ENCODE peak calls at places on chromosome 4, in four cellular contexts. One of them, this sample, is unnamed.

GRCh38 chr4:58166496-58166895 is 1056.3 kb upstream of the IGFBP7 start:
- DNase-seq in IMR-90: no peak
- DNase-seq in H1: no peak
- DNase-seq in H9: no peak
- DNase-seq in this sample: no peak

GRCh38 chr4:128718793-128719192 is 90.7 kb upstream of the JADE1 start:
- DNase-seq in IMR-90: peak; percentile 75
- DNase-seq in H1: no peak
- DNase-seq in H9: no peak
- DNase-seq in this sample: peak; percentile 57

GRCh38 chr4:65983062-65983461 is 312.8 kb upstream of the EPHA5 start:
- DNase-seq in IMR-90: no peak
- DNase-seq in H9: no peak
- DNase-seq in H1: no peak
- DNase-seq in this sample: no peak

GRCh38 chr4:111854494-111855087 is 290.7 kb upstream of the FAM241A start:
- DNase-seq in H9: no peak
- DNase-seq in IMR-90: peak; percentile 30
- DNase-seq in H1: no peak
- DNase-seq in this sample: peak; percentile 44

GRCh38 chr4:38752393-38752961 is 30.3 kb downstream of the TLR10 start:
- DNase-seq in IMR-90: peak; percentile 66
- DNase-seq in H9: no peak
- DNase-seq in H1: no peak
- DNase-seq in this sample: peak; percentile 21

GRCh38 chr4:6316461-6317003 is 46.9 kb downstream of the WFS1 start:
- DNase-seq in H1: no peak
- DNase-seq in H9: no peak
- DNase-seq in IMR-90: no peak
- DNase-seq in this sample: no peak

GRCh38 chr4:163688856-163689255 is 194.4 kb downstream of the TMA16 start:
- DNase-seq in H1: no peak
- DNase-seq in H9: no peak
- DNase-seq in IMR-90: no peak
- DNase-seq in this sample: no peak

GRCh38 chr4:116603096-116603495 is 482.3 kb downstream of the TRAM1L1 start:
- DNase-seq in IMR-90: no peak
- DNase-seq in H1: no peak
- DNase-seq in H9: no peak
- DNase-seq in this sample: peak; percentile 65

GRCh38 chr4:56874918-56875317 is 32.8 kb upstream of the REST start:
- DNase-seq in IMR-90: no peak
- DNase-seq in H9: no peak
- DNase-seq in H1: no peak
- DNase-seq in this sample: no peak

GRCh38 chr4:113699772-113700171 is 61.8 kb downstream of the CAMK2D start:
- DNase-seq in H9: no peak
- DNase-seq in IMR-90: peak; percentile 76
- DNase-seq in H1: no peak
- DNase-seq in this sample: no peak

GRCh38 chr4:40954119-40954668 is 204.4 kb downstream of the NSUN7 start:
- DNase-seq in IMR-90: no peak
- DNase-seq in H9: no peak
- DNase-seq in H1: no peak
- DNase-seq in this sample: no peak

GRCh38 chr4:93436000-93436626 is 392.4 kb upstream of the ATOH1 start:
- DNase-seq in IMR-90: no peak
- DNase-seq in H9: no peak
- DNase-seq in H1: no peak
- DNase-seq in this sample: peak; percentile 4
- H2BK120ac ChIP-seq in IMR-90: no peak overlapping the region
- H2BK120ac ChIP-seq in H9: no peak overlapping the region
- H2BK120ac ChIP-seq in H1: no peak overlapping the region
- H2BK120ac ChIP-seq in this sample: no peak overlapping the region

DNA sequence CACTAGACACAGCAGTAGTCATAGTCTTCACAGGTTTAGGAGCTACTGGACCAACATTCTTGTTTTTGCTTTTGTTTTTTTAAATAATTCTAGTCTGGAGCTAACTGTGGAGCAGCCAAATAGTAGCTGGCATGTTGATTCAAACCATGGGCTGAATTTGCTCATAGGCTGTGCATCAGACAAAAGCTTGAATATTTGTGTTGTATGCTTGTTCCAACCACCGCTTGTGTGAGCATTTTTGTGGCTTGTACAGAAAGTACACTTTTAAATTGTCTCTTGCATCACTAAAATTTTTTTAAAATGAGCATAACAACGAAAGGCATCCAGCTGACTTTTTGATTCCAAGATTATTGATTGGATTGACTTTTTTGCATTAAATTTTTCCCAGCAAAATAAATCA is 39.6 kb downstream of the CCNI start:
- DNase-seq in IMR-90: peak; percentile 94
- DNase-seq in H1: no peak
- DNase-seq in H9: no peak
- DNase-seq in this sample: no peak
- H3K56ac ChIP-seq in IMR-90: peak overlapping the region; percentile 27
- H3K56ac ChIP-seq in H1: no peak overlapping the region
- H3K56ac ChIP-seq in H9: no peak overlapping the region
- H3K56ac ChIP-seq in this sample: no peak overlapping the region

GRCh38 chr4:82045267-82045666 is 328.5 kb downstream of the HNRNPD start:
- DNase-seq in H9: no peak
- DNase-seq in IMR-90: no peak
- DNase-seq in H1: no peak
- DNase-seq in this sample: no peak

GRCh38 chr4:82050806-82051205 is 323.0 kb downstream of the HNRNPD start:
- DNase-seq in H1: no peak
- DNase-seq in IMR-90: no peak
- DNase-seq in H9: no peak
- DNase-seq in this sample: no peak

GRCh38 chr4:82047731-82048130 is 326.1 kb downstream of the HNRNPD start:
- DNase-seq in IMR-90: no peak
- DNase-seq in H1: no peak
- DNase-seq in H9: no peak
- DNase-seq in this sample: no peak

GRCh38 chr4:82046796-82047195 is 327.0 kb downstream of the HNRNPD start:
- DNase-seq in H1: no peak
- DNase-seq in IMR-90: no peak
- DNase-seq in H9: no peak
- DNase-seq in this sample: no peak

GRCh38 chr4:82049294-82049693 is 324.5 kb downstream of the HNRNPD start:
- DNase-seq in H1: no peak
- DNase-seq in H9: no peak
- DNase-seq in IMR-90: no peak
- DNase-seq in this sample: no peak
- H3K27me3 ChIP-seq in H1: peaks cover 1% of the 10 kb centered on the region
- H3K27me3 ChIP-seq in H9: no peaks in the 10 kb centered on the region
- H3K27me3 ChIP-seq in IMR-90: peaks cover 8% of the 10 kb centered on the region
- H3K27me3 ChIP-seq in this sample: no peaks in the 10 kb centered on the region

GRCh38 chr4:1855334-1856070 is 454 bp downstream of the LETM1 start:
- DNase-seq in IMR-90: no peak
- DNase-seq in H1: no peak
- DNase-seq in H9: no peak
- DNase-seq in this sample: no peak
- H2BK120ac ChIP-seq in IMR-90: no peak overlapping the region
- H2BK120ac ChIP-seq in H1: no peak overlapping the region
- H2BK120ac ChIP-seq in H9: no peak overlapping the region
- H2BK120ac ChIP-seq in this sample: no peak overlapping the region

DNA sequence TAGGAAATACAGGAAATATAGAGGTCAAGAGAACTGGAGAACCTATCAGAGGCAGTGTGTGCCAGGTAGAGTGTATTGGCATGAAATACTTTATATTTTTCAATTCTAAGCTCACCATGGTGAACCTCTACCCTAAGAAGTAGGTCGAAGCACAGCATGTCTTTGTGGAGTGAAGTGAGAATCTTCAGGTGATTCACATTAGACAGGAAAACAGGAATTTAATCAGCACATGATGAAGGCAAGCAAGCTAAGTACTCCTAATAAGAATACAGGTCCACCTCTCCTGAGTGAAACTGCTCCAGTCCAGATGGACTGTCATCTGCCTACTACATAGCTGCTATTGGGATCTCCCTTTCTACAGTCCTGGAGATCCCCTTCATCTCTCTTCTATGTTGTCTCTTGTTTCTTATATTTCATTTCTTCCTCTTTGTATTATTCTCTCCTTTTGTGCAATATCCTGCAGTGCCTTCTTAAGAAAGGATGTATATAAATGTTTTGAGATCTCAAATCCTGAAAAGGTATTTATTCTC is 159.0 kb downstream of the LRBA start:
- DNase-seq in H9: no peak
- DNase-seq in H1: no peak
- DNase-seq in IMR-90: no peak
- DNase-seq in this sample: no peak
- H3K56ac ChIP-seq in H9: no peak overlapping the region
- H3K56ac ChIP-seq in H1: no peak overlapping the region
- H3K56ac ChIP-seq in IMR-90: no peak overlapping the region
- H3K56ac ChIP-seq in this sample: no peak overlapping the region

GRCh38 chr4:3777669-3778068 is 11.5 kb downstream of the ADRA2C start:
- DNase-seq in H1: no peak
- DNase-seq in IMR-90: no peak
- DNase-seq in H9: no peak
- DNase-seq in this sample: no peak
- H3K27me3 ChIP-seq in H1: no peaks in the 10 kb centered on the region
- H3K27me3 ChIP-seq in IMR-90: peaks cover 26% of the 10 kb centered on the region
- H3K27me3 ChIP-seq in H9: no peaks in the 10 kb centered on the region
- H3K27me3 ChIP-seq in this sample: no peaks in the 10 kb centered on the region

DNA sequence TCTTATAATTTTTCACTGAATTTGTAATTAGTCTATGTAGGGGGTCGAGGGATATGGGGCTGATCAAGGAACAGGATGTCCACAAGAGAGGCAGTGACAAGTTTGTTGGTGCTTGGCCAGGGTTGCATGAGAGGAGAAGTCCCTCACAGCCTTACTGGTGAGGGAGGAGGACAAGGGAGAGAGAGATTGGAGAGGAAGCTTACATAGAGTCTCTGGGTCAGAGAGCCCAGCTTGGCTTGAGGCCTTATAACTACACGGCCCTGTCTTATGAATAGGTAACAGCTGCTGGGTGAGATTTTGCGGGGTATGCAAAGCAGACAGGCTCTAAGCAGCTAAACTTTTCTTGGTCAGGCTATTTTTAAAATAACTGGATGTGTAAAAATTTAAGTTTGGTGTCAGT is 37.9 kb upstream of the OTUD4 start:
- DNase-seq in H9: no peak
- DNase-seq in H1: no peak
- DNase-seq in IMR-90: no peak
- DNase-seq in this sample: no peak
- H2BK120ac ChIP-seq in H9: no peak overlapping the region
- H2BK120ac ChIP-seq in H1: no peak overlapping the region
- H2BK120ac ChIP-seq in IMR-90: no peak overlapping the region
- H2BK120ac ChIP-seq in this sample: no peak overlapping the region

GRCh38 chr4:109728385-109728784 is 1.5 kb downstream of the PLA2G12A start:
- DNase-seq in H1: no peak
- DNase-seq in H9: no peak
- DNase-seq in IMR-90: no peak
- DNase-seq in this sample: no peak

GRCh38 chr4:109733728-109734127 is 3.9 kb upstream of the PLA2G12A start:
- DNase-seq in IMR-90: no peak
- DNase-seq in H9: no peak
- DNase-seq in H1: no peak
- DNase-seq in this sample: no peak

GRCh38 chr4:109729563-109730293 is at the start of gene PLA2G12A:
- DNase-seq in H1: peak; percentile 72
- DNase-seq in H9: peak; percentile 92
- DNase-seq in IMR-90: peak; percentile 34
- DNase-seq in this sample: peak; percentile 94

GRCh38 chr4:109730294-109731051 is 603 bp upstream of the PLA2G12A start:
- DNase-seq in IMR-90: peak; percentile 56
- DNase-seq in H9: no peak
- DNase-seq in H1: peak; percentile 17
- DNase-seq in this sample: peak; percentile 77

GRCh38 chr4:109729155-109729562 is 711 bp downstream of the PLA2G12A start:
- DNase-seq in H9: no peak
- DNase-seq in H1: no peak
- DNase-seq in IMR-90: peak; percentile 7
- DNase-seq in this sample: peak; percentile 43
- H3K56ac ChIP-seq in H9: no peak overlapping the region
- H3K56ac ChIP-seq in H1: no peak overlapping the region
- H3K56ac ChIP-seq in IMR-90: no peak overlapping the region
- H3K56ac ChIP-seq in this sample: peak overlapping the region; percentile 92

This sample was measured in mesendoderm.